ENCODE peak calls at places on chromosomes 2 and 18, in eight cellular contexts. One of them, this sample, is unnamed.
A peak's percentile ranks its signal among the peaks of the same experiment; 100 is the strongest.

GRCh38 chr2:58535182-58535581 is 294.1 kb upstream of the FANCL start:
- DNase-seq in Peyer's patch: no peak
- DNase-seq in BE2C: no peak
- DNase-seq in body of pancreas: no peak
- DNase-seq in mucosa of descending colon: no peak
- DNase-seq in GM23338: peak; percentile 65
- DNase-seq in heart left ventricle: no peak
- DNase-seq in thyroid gland: no peak
- DNase-seq in this sample: no peak

GRCh38 chr2:86224645-86225355 is 25.5 kb downstream of the MRPL35 start:
- DNase-seq in Peyer's patch: no peak
- DNase-seq in BE2C: no peak
- DNase-seq in body of pancreas: no peak
- DNase-seq in mucosa of descending colon: no peak
- DNase-seq in GM23338: no peak
- DNase-seq in heart left ventricle: no peak
- DNase-seq in thyroid gland: no peak
- DNase-seq in this sample: no peak

GRCh38 chr18:58842978-58843661 is 21.6 kb upstream of the ZNF532 start:
- DNase-seq in Peyer's patch: no peak
- DNase-seq in BE2C: no peak
- DNase-seq in body of pancreas: no peak
- DNase-seq in mucosa of descending colon: no peak
- DNase-seq in GM23338: no peak
- DNase-seq in heart left ventricle: no peak
- DNase-seq in thyroid gland: no peak
- DNase-seq in this sample: no peak

GRCh38 chr2:24970483-24971299 is 1.1 kb downstream of the DNAJC27 start:
- DNase-seq in Peyer's patch: no peak
- DNase-seq in BE2C: no peak
- DNase-seq in body of pancreas: no peak
- DNase-seq in mucosa of descending colon: peak; percentile 33
- DNase-seq in GM23338: peak; percentile 41
- DNase-seq in heart left ventricle: no peak
- DNase-seq in thyroid gland: no peak
- DNase-seq in this sample: no peak

GRCh38 chr2:19883971-19884720 is 17.6 kb downstream of the TTC32 start:
- DNase-seq in Peyer's patch: no peak
- DNase-seq in BE2C: no peak
- DNase-seq in body of pancreas: no peak
- DNase-seq in mucosa of descending colon: no peak
- DNase-seq in GM23338: no peak
- DNase-seq in heart left ventricle: no peak
- DNase-seq in thyroid gland: peak; percentile 61
- DNase-seq in this sample: no peak

GRCh38 chr2:142834003-142834402 is 43.5 kb upstream of the KYNU start:
- DNase-seq in Peyer's patch: no peak
- DNase-seq in BE2C: no peak
- DNase-seq in body of pancreas: no peak
- DNase-seq in mucosa of descending colon: no peak
- DNase-seq in GM23338: no peak
- DNase-seq in heart left ventricle: no peak
- DNase-seq in thyroid gland: no peak
- DNase-seq in this sample: no peak

GRCh38 chr2:200408428-200409311 is 101.2 kb downstream of the KCTD18 start:
- DNase-seq in Peyer's patch: peak; percentile 55
- DNase-seq in BE2C: no peak
- DNase-seq in body of pancreas: no peak
- DNase-seq in mucosa of descending colon: peak; percentile 48
- DNase-seq in GM23338: no peak
- DNase-seq in heart left ventricle: no peak
- DNase-seq in thyroid gland: no peak
- DNase-seq in this sample: peak; percentile 47

GRCh38 chr18:26976206-26976605 is 110.7 kb upstream of the AQP4 start:
- DNase-seq in Peyer's patch: no peak
- DNase-seq in BE2C: peak; percentile 29
- DNase-seq in body of pancreas: no peak
- DNase-seq in mucosa of descending colon: no peak
- DNase-seq in GM23338: no peak
- DNase-seq in heart left ventricle: no peak
- DNase-seq in thyroid gland: no peak
- DNase-seq in this sample: no peak

GRCh38 chr2:159614534-159615186 is 1.7 kb downstream of the BAZ2B start:
- DNase-seq in Peyer's patch: no peak
- DNase-seq in BE2C: no peak
- DNase-seq in body of pancreas: no peak
- DNase-seq in mucosa of descending colon: no peak
- DNase-seq in GM23338: no peak
- DNase-seq in heart left ventricle: no peak
- DNase-seq in thyroid gland: no peak
- DNase-seq in this sample: no peak

GRCh38 chr2:161824226-161824625 is 200.0 kb downstream of the SLC4A10 start:
- DNase-seq in Peyer's patch: no peak
- DNase-seq in BE2C: no peak
- DNase-seq in body of pancreas: no peak
- DNase-seq in mucosa of descending colon: no peak
- DNase-seq in GM23338: no peak
- DNase-seq in heart left ventricle: no peak
- DNase-seq in thyroid gland: no peak
- DNase-seq in this sample: no peak

DNA sequence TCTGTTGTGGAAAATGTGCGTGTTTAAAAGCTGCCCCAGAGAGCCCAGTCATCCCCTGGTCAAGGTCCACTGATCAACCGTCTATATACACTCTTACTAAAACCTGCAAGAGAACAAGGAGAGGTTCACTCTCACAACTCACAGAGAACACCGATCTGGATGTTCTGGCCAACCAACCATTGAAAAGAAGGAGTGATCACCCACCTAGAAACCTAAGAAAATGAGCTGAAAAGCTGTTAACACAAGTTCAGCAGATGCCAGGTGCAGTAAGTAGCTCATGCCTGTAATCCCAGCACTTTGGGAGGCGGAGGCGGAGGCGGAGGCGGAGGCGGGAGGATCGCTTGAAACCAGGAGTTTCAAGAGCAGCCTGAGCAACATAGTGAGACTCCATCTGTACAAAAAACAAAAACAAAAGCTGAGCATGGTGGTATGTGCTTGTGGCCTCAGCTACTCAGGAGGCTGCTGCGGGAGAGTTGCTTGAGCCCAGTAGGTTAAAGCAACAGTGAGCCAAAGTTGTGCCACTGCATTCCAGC is 14.5 kb downstream of the ATG16L1 start:
- DNase-seq in Peyer's patch: no peak
- DNase-seq in BE2C: no peak
- DNase-seq in body of pancreas: no peak
- DNase-seq in mucosa of descending colon: no peak
- DNase-seq in GM23338: no peak
- DNase-seq in heart left ventricle: no peak
- DNase-seq in thyroid gland: peak; percentile 83
- DNase-seq in this sample: no peak
- H3K36me3 ChIP-seq in Peyer's patch: no peaks in the 10 kb centered on the region
- H3K36me3 ChIP-seq in BE2C: peaks cover 86% of the 10 kb centered on the region
- H3K36me3 ChIP-seq in body of pancreas: peaks cover 35% of the 10 kb centered on the region
- H3K36me3 ChIP-seq in mucosa of descending colon: peaks cover 30% of the 10 kb centered on the region
- H3K36me3 ChIP-seq in GM23338: peaks cover 56% of the 10 kb centered on the region
- H3K36me3 ChIP-seq in heart left ventricle: peaks cover 50% of the 10 kb centered on the region
- H3K36me3 ChIP-seq in thyroid gland: peaks cover 34% of the 10 kb centered on the region
- H3K36me3 ChIP-seq in this sample: peaks cover 74% of the 10 kb centered on the region

GRCh38 chr18:63260075-63260754 is 59.4 kb downstream of the BCL2 start:
- DNase-seq in Peyer's patch: no peak
- DNase-seq in BE2C: no peak
- DNase-seq in body of pancreas: no peak
- DNase-seq in mucosa of descending colon: no peak
- DNase-seq in GM23338: no peak
- DNase-seq in heart left ventricle: no peak
- DNase-seq in thyroid gland: no peak
- DNase-seq in this sample: no peak
- TF ChIP-seq CTCF in Peyer's patch: no peak
- TF ChIP-seq CTCF in BE2C: no peak
- TF ChIP-seq CTCF in body of pancreas: no peak
- TF ChIP-seq CTCF in mucosa of descending colon: no peak
- TF ChIP-seq CTCF in GM23338: no peak
- TF ChIP-seq CTCF in heart left ventricle: no peak
- TF ChIP-seq CTCF in thyroid gland: no peak
- TF ChIP-seq CTCF in this sample: no peak

GRCh38 chr2:241959751-241960269 is 90.3 kb downstream of the RTP5 start:
- DNase-seq in Peyer's patch: peak; percentile 7
- DNase-seq in BE2C: no peak
- DNase-seq in body of pancreas: no peak
- DNase-seq in mucosa of descending colon: no peak
- DNase-seq in GM23338: no peak
- DNase-seq in heart left ventricle: no peak
- DNase-seq in thyroid gland: no peak
- DNase-seq in this sample: no peak

GRCh38 chr2:241961454-241961853 is 91.9 kb downstream of the RTP5 start:
- DNase-seq in Peyer's patch: peak; percentile 7
- DNase-seq in BE2C: no peak
- DNase-seq in body of pancreas: no peak
- DNase-seq in mucosa of descending colon: no peak
- DNase-seq in GM23338: no peak
- DNase-seq in heart left ventricle: no peak
- DNase-seq in thyroid gland: no peak
- DNase-seq in this sample: no peak

GRCh38 chr2:241957276-241957675 is 87.7 kb downstream of the RTP5 start:
- DNase-seq in Peyer's patch: peak; percentile 16
- DNase-seq in BE2C: no peak
- DNase-seq in body of pancreas: no peak
- DNase-seq in mucosa of descending colon: no peak
- DNase-seq in GM23338: no peak
- DNase-seq in heart left ventricle: no peak
- DNase-seq in thyroid gland: no peak
- DNase-seq in this sample: no peak

GRCh38 chr2:241956521-241957110 is 87.1 kb downstream of the RTP5 start:
- DNase-seq in Peyer's patch: peak; percentile 39
- DNase-seq in BE2C: no peak
- DNase-seq in body of pancreas: no peak
- DNase-seq in mucosa of descending colon: no peak
- DNase-seq in GM23338: no peak
- DNase-seq in heart left ventricle: no peak
- DNase-seq in thyroid gland: no peak
- DNase-seq in this sample: no peak

DNA sequence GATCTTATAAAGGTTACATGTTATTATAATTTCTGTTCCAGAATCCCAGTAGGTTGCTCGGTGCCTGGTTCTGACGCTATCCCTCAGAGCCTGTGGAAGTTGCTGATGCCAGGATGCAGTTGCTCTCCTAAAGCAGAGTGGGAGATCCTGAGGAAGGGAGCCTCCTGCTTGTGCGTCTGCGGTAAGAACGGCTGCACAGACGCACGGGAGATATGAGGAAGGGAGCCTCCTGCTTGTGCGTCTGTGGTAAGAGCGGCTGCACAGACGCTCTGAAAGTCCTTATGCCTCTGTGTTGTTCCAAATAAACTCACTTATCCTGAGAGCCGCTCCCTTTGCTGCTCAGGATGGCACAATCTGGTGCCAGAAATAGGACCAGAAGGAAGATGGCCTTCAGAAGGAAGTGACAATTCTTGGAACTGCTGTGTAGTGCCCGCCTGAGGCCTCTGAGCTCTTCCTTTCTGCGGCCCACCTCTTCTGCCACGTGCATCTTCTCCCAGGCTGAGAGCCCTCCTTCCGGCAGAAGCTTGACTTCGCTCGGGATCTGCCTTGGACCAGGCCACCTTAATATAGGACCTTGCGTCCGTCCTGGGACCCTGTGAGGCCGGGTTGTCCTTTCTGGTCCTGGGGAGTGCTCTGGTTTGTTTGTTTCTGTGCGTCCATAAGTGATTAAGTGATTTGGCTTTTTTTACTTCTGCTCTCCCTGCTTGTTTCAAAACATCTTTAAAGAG is 89.5 kb downstream of the RTP5 start:
- DNase-seq in Peyer's patch: peak; percentile 15
- DNase-seq in BE2C: no peak
- DNase-seq in body of pancreas: no peak
- DNase-seq in mucosa of descending colon: no peak
- DNase-seq in GM23338: no peak
- DNase-seq in heart left ventricle: no peak
- DNase-seq in thyroid gland: no peak
- DNase-seq in this sample: no peak
- H3K36me3 ChIP-seq in Peyer's patch: no peaks in the 10 kb centered on the region
- H3K36me3 ChIP-seq in BE2C: no peaks in the 10 kb centered on the region
- H3K36me3 ChIP-seq in body of pancreas: no peaks in the 10 kb centered on the region
- H3K36me3 ChIP-seq in mucosa of descending colon: no peaks in the 10 kb centered on the region
- H3K36me3 ChIP-seq in GM23338: no peaks in the 10 kb centered on the region
- H3K36me3 ChIP-seq in heart left ventricle: no peaks in the 10 kb centered on the region
- H3K36me3 ChIP-seq in thyroid gland: no peaks in the 10 kb centered on the region
- H3K36me3 ChIP-seq in this sample: no peaks in the 10 kb centered on the region

GRCh38 chr18:55382277-55382805 is 205.7 kb downstream of the TCF4 start:
- DNase-seq in Peyer's patch: no peak
- DNase-seq in BE2C: no peak
- DNase-seq in body of pancreas: no peak
- DNase-seq in mucosa of descending colon: no peak
- DNase-seq in GM23338: no peak
- DNase-seq in heart left ventricle: no peak
- DNase-seq in thyroid gland: no peak
- DNase-seq in this sample: no peak

GRCh38 chr18:55384115-55384514 is 203.9 kb downstream of the TCF4 start:
- DNase-seq in Peyer's patch: no peak
- DNase-seq in BE2C: no peak
- DNase-seq in body of pancreas: no peak
- DNase-seq in mucosa of descending colon: no peak
- DNase-seq in GM23338: no peak
- DNase-seq in heart left ventricle: no peak
- DNase-seq in thyroid gland: no peak
- DNase-seq in this sample: no peak

GRCh38 chr18:55385770-55386169 is 202.2 kb downstream of the TCF4 start:
- DNase-seq in Peyer's patch: no peak
- DNase-seq in BE2C: no peak
- DNase-seq in body of pancreas: no peak
- DNase-seq in mucosa of descending colon: no peak
- DNase-seq in GM23338: no peak
- DNase-seq in heart left ventricle: no peak
- DNase-seq in thyroid gland: no peak
- DNase-seq in this sample: no peak

GRCh38 chr18:55386545-55386944 is 201.4 kb downstream of the TCF4 start:
- DNase-seq in Peyer's patch: no peak
- DNase-seq in BE2C: no peak
- DNase-seq in body of pancreas: no peak
- DNase-seq in mucosa of descending colon: no peak
- DNase-seq in GM23338: no peak
- DNase-seq in heart left ventricle: no peak
- DNase-seq in thyroid gland: no peak
- DNase-seq in this sample: no peak

DNA sequence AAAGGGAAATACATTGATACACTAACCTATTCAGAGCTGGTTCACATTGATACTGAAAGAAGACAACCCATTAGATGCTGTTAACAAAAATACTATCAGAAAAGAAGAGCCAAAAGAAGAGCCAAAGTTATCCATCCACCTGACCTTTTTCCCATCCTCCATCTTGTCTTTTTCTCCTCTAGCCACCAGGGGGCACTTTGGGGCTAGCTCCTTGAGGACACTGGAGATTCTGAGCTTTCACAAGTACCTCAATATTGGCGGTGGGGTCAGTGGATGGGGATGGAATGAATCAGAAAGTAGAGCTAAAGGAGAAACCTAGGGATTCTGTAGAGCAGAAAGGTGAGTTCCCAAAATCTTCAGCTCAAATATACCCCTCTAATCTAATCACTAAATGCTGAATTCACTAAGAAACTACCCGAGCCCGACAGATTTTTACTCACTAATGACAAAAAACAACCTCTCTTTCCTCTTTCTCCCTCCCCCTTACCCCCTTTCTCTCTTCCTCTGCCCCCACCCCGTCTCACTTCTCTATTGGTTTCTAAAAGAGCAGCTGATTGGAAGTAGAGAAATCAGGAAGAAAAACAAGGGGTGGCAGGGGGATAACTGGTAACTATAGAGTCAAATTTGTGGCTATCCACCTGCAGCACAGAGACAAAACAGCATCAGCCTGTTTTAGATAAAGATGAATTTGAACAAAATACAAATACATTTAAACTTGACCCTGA is 203.3 kb downstream of the TCF4 start:
- DNase-seq in Peyer's patch: no peak
- DNase-seq in BE2C: peak; percentile 50
- DNase-seq in body of pancreas: peak; percentile 25
- DNase-seq in mucosa of descending colon: peak; percentile 11
- DNase-seq in GM23338: peak; percentile 85
- DNase-seq in heart left ventricle: no peak
- DNase-seq in thyroid gland: no peak
- DNase-seq in this sample: peak; percentile 9
- TF ChIP-seq CTCF in Peyer's patch: peak; percentile 24
- TF ChIP-seq CTCF in BE2C: peak; percentile 77
- TF ChIP-seq CTCF in body of pancreas: peak; percentile 25
- TF ChIP-seq CTCF in mucosa of descending colon: no peak
- TF ChIP-seq CTCF in GM23338: peak; percentile 89
- TF ChIP-seq CTCF in heart left ventricle: peak; percentile 13
- TF ChIP-seq CTCF in thyroid gland: peak; percentile 47
- TF ChIP-seq CTCF in this sample: peak; percentile 25

This sample was measured in transverse colon.